ENCODE peak calls at places on chromosomes 5 and 9, in eight cellular contexts. Y is hepatocyte; U is ELR; Z is BJ; C is T-helper 2 cell; K is anterior cingulate cortex; S is stimulated activated CD4-positive, alpha-beta T cell treated with anti-CD3 and anti-CD28 coated beads, Interleukin-2, amount 100 ng/mL, for 48 hours; Q is GM04504. M is an unnamed sample.
A peak's percentile ranks its signal among the peaks of the same experiment; 100 is the strongest.

GRCh38 chr9:88574993-88575392 is 40.0 kb downstream of the NXNL2 start:
- DNase-seq in Q (peak; percentile 44), S (no peak), Z (no peak), C (no peak), Y (no peak), K (peak; percentile 7), U (peak; percentile 76), M (no peak)

GRCh38 chr9:37732086-37732744 is 21.4 kb upstream of the TRMT10B start:
- DNase-seq in K (no peak), Z (peak; percentile 5), U (no peak), S (no peak), C (no peak), Y (no peak), Q (peak; percentile 6), M (no peak)

GRCh38 chr5:154642499-154643245 is 112.5 kb upstream of the LARP1 start:
- DNase-seq in U (peak; percentile 66), K (no peak), Z (no peak), S (no peak), Q (no peak), C (no peak), Y (no peak), M (no peak)

GRCh38 chr5:161546463-161547301 is at the start of gene GABRB2:
- DNase-seq in S (no peak), Y (peak; percentile 74), Q (peak; percentile 5), U (no peak), K (peak; percentile 48), C (no peak), Z (no peak), M (peak; percentile 26)

GRCh38 chr9:129290606-129291005 is 112.5 kb upstream of the IER5L start:
- DNase-seq in U (no peak), S (no peak), Y (no peak), C (no peak), Q (no peak), Z (no peak), K (no peak), M (no peak)

GRCh38 chr9:34555002-34555348 is 32.2 kb upstream of the ENHO start:
- DNase-seq in Z (no peak), S (no peak), U (no peak), K (no peak), Q (no peak), Y (peak; percentile 82), C (no peak), M (no peak)

GRCh38 chr5:32507738-32508434 is 63.3 kb upstream of the ZFR start:
- DNase-seq in Q (peak; percentile 97), K (no peak), U (peak; percentile 98), Y (no peak), Z (peak; percentile 90), C (no peak), S (no peak), M (no peak)

GRCh38 chr9:86909388-86909787 is 37.9 kb downstream of the GAS1 start:
- DNase-seq in U (no peak), C (no peak), S (no peak), K (no peak), Y (no peak), Q (peak; percentile 5), Z (no peak), M (no peak)

GRCh38 chr9:127561491-127562270 is 50.4 kb upstream of the STXBP1 start:
- DNase-seq in Y (peak; percentile 90), S (no peak), Q (peak; percentile 97), K (no peak), C (no peak), U (peak; percentile 100), Z (peak; percentile 98), M (no peak)

GRCh38 chr5:110916373-110917049 is 155.0 kb upstream of the TSLP start:
- DNase-seq in Q (peak; percentile 61), Z (peak; percentile 67), Y (peak; percentile 70), S (no peak), U (peak; percentile 90), K (no peak), C (no peak), M (no peak)

GRCh38 chr5:73507062-73507461 is 8.8 kb downstream of the BTF3 start:
- DNase-seq in Z (no peak), Y (no peak), U (no peak), Q (no peak), S (no peak), C (no peak), K (no peak), M (no peak)

GRCh38 chr9:93304574-93305496 is 120.9 kb downstream of the WNK2 start:
- DNase-seq in U (peak; percentile 64), Q (peak; percentile 19), Z (no peak), Y (peak; percentile 80), S (peak; percentile 15), C (no peak), K (peak; percentile 55), M (peak; percentile 53)

GRCh38 chr5:74394543-74394923 is 246.0 kb downstream of the ENC1 start:
- DNase-seq in S (no peak), Y (peak; percentile 26), C (no peak), Z (no peak), K (no peak), U (no peak), Q (no peak), M (no peak)

GRCh38 chr9:124835026-124835501 is 18.2 kb upstream of the WDR38 start:
- DNase-seq in K (no peak), S (no peak), Y (peak; percentile 92), C (no peak), Z (no peak), U (peak; percentile 53), Q (no peak), M (no peak)

GRCh38 chr9:89996106-89996505 is 391.3 kb downstream of the GADD45G start:
- DNase-seq in U (no peak), Q (no peak), Z (no peak), K (no peak), Y (no peak), C (no peak), S (no peak), M (no peak)

GRCh38 chr9:137464291-137464999 is 5.3 kb upstream of the NSMF start:
- DNase-seq in Y (no peak), K (no peak), S (no peak), U (no peak), Z (no peak), C (no peak), Q (no peak), M (no peak)

GRCh38 chr9:106035810-106036209 is 341.5 kb downstream of the TMEM38B start:
- DNase-seq in Q (no peak), Z (no peak), S (no peak), Y (no peak), U (no peak), K (no peak), C (no peak), M (no peak)

GRCh38 chr5:10736808-10737207 is 24.2 kb downstream of the DAP start:
- DNase-seq in S (no peak), Y (no peak), U (no peak), K (no peak), C (no peak), Z (no peak), Q (no peak), M (no peak)

GRCh38 chr5:121366515-121366914 is 485.2 kb upstream of the FTMT start:
- DNase-seq in Q (peak; percentile 21), C (no peak), K (no peak), U (peak; percentile 85), Z (peak; percentile 4), S (no peak), Y (no peak), M (no peak)

GRCh38 chr9:107239474-107239873 is 43.6 kb upstream of the RAD23B start:
- DNase-seq in K (no peak), Z (no peak), S (no peak), Q (no peak), Y (no peak), C (no peak), U (peak; percentile 63), M (no peak)

GRCh38 chr5:37396352-37396751 is 17.2 kb downstream of the WDR70 start:
- DNase-seq in U (no peak), Q (no peak), S (no peak), K (no peak), Z (no peak), C (no peak), Y (no peak), M (no peak)

GRCh38 chr5:31993182-31993961 is 180.7 kb downstream of the GOLPH3 start:
- DNase-seq in S (no peak), U (peak; percentile 36), C (no peak), Z (peak; percentile 60), K (no peak), Y (no peak), Q (peak; percentile 55), M (no peak)

GRCh38 chr9:137305788-137306545 is 3.9 kb upstream of the NRARP start:
- DNase-seq in Y (no peak), U (no peak), C (no peak), Q (no peak), S (no peak), Z (no peak), K (no peak), M (no peak)

GRCh38 chr5:36179950-36180349 is 28.0 kb downstream of the SKP2 start:
- DNase-seq in K (no peak), Q (no peak), C (no peak), U (no peak), S (no peak), Z (no peak), Y (no peak), M (no peak)

GRCh38 chr5:74580729-74581110 is 59.8 kb downstream of the ENC1 start:
- DNase-seq in C (no peak), Z (no peak), Q (no peak), U (no peak), Y (no peak), S (no peak), K (no peak), M (no peak)

GRCh38 chr9:130893250-130894101 is 3.1 kb downstream of the QRFP start:
- DNase-seq in C (no peak), Y (no peak), U (peak; percentile 35), Z (no peak), K (no peak), S (no peak), Q (no peak), M (no peak)

M was measured in GM12892.